ENCODE peak calls at places on chromosomes 16 and 17, in four cellular contexts. One of them, this sample, is unnamed.

GRCh38 chr17:2053380-2054261 is 1.3 kb upstream of the HIC1 start:
- DNase-seq in cardiac fibroblast: peak
- DNase-seq in NCI-H1048: no peak
- DNase-seq in stromal cell of bone marrow: no peak
- DNase-seq in this sample: peak

GRCh38 chr16:53166099-53166498 is 111.3 kb downstream of the CHD9 start:
- DNase-seq in cardiac fibroblast: peak
- DNase-seq in NCI-H1048: no peak
- DNase-seq in stromal cell of bone marrow: no peak
- DNase-seq in this sample: no peak

GRCh38 chr16:8888951-8889892 is 7.1 kb downstream of the LITAFD start:
- DNase-seq in cardiac fibroblast: no peak
- DNase-seq in NCI-H1048: no peak
- DNase-seq in stromal cell of bone marrow: no peak
- DNase-seq in this sample: no peak

GRCh38 chr17:79306688-79307323 is 232.2 kb downstream of the ENGASE start:
- DNase-seq in cardiac fibroblast: no peak
- DNase-seq in NCI-H1048: no peak
- DNase-seq in stromal cell of bone marrow: no peak
- DNase-seq in this sample: no peak

GRCh38 chr16:19008245-19008644 is 24.5 kb downstream of the TMC7 start:
- DNase-seq in cardiac fibroblast: peak
- DNase-seq in NCI-H1048: no peak
- DNase-seq in stromal cell of bone marrow: peak
- DNase-seq in this sample: peak

GRCh38 chr17:42120161-42121065 is 754 bp downstream of the KAT2A start:
- DNase-seq in cardiac fibroblast: no peak
- DNase-seq in NCI-H1048: no peak
- DNase-seq in stromal cell of bone marrow: no peak
- DNase-seq in this sample: peak

GRCh38 chr17:30323895-30324319 is 9.9 kb downstream of the TMIGD1 start:
- DNase-seq in cardiac fibroblast: peak
- DNase-seq in NCI-H1048: no peak
- DNase-seq in stromal cell of bone marrow: peak
- DNase-seq in this sample: no peak

GRCh38 chr16:2160915-2161551 is 5.5 kb downstream of the TRAF7 start:
- DNase-seq in cardiac fibroblast: peak
- DNase-seq in NCI-H1048: no peak
- DNase-seq in stromal cell of bone marrow: no peak
- DNase-seq in this sample: no peak

GRCh38 chr17:74639704-74640142 is 16.2 kb upstream of the CD300E start:
- DNase-seq in cardiac fibroblast: no peak
- DNase-seq in NCI-H1048: no peak
- DNase-seq in stromal cell of bone marrow: no peak
- DNase-seq in this sample: no peak

GRCh38 chr17:82440991-82441627 is 9.4 kb downstream of the CYBC1 start:
- DNase-seq in cardiac fibroblast: peak
- DNase-seq in NCI-H1048: no peak
- DNase-seq in stromal cell of bone marrow: no peak
- DNase-seq in this sample: peak

GRCh38 chr16:1744338-1744840 is 27.0 kb downstream of the NME3 start:
- DNase-seq in cardiac fibroblast: no peak
- DNase-seq in NCI-H1048: no peak
- DNase-seq in stromal cell of bone marrow: no peak
- DNase-seq in this sample: no peak

GRCh38 chr16:58048914-58049696 is 23.6 kb downstream of the MMP15 start:
- DNase-seq in cardiac fibroblast: no peak
- DNase-seq in NCI-H1048: no peak
- DNase-seq in stromal cell of bone marrow: no peak
- DNase-seq in this sample: no peak

GRCh38 chr17:48925251-48925990 is 17.2 kb downstream of the UBE2Z start:
- DNase-seq in cardiac fibroblast: no peak
- DNase-seq in NCI-H1048: no peak
- DNase-seq in stromal cell of bone marrow: no peak
- DNase-seq in this sample: no peak

GRCh38 chr17:62763891-62764600 is 44.1 kb downstream of the MARCHF10 start:
- DNase-seq in cardiac fibroblast: no peak
- DNase-seq in NCI-H1048: no peak
- DNase-seq in stromal cell of bone marrow: no peak
- DNase-seq in this sample: no peak

GRCh38 chr16:85625485-85626117 is 12.5 kb downstream of the GSE1 start:
- DNase-seq in cardiac fibroblast: no peak
- DNase-seq in NCI-H1048: no peak
- DNase-seq in stromal cell of bone marrow: no peak
- DNase-seq in this sample: peak

GRCh38 chr17:65848751-65849150 is 287.3 kb upstream of the AXIN2 start:
- DNase-seq in cardiac fibroblast: no peak
- DNase-seq in NCI-H1048: no peak
- DNase-seq in stromal cell of bone marrow: no peak
- DNase-seq in this sample: no peak

GRCh38 chr17:14135906-14136590 is 66.7 kb downstream of the COX10 start:
- DNase-seq in cardiac fibroblast: no peak
- DNase-seq in NCI-H1048: no peak
- DNase-seq in stromal cell of bone marrow: no peak
- DNase-seq in this sample: no peak

GRCh38 chr16:24745791-24746190 is 16.3 kb downstream of the TNRC6A start:
- DNase-seq in cardiac fibroblast: no peak
- DNase-seq in NCI-H1048: no peak
- DNase-seq in stromal cell of bone marrow: no peak
- DNase-seq in this sample: no peak

This sample was measured in WERI-Rb-1.